ENCODE peak calls at places on chromosome 6, in five cellular contexts. One of them, this sample, is unnamed.

GRCh38 chr6:91573826-91574416 is 987.0 kb upstream of the MAP3K7 start:
- DNase-seq in posterior vena cava: no peak
- DNase-seq in activated B cell treated with CpG ODN at 0.5 μM for 24 hours: no peak
- DNase-seq in skeletal muscle cell: no peak
- DNase-seq in GM10248: no peak
- DNase-seq in this sample: no peak

GRCh38 chr6:113856571-113857564 is at the start of gene MARCKS:
- DNase-seq in posterior vena cava: peak; percentile 93
- DNase-seq in GM10248: peak; percentile 85
- DNase-seq in activated B cell treated with CpG ODN at 0.5 μM for 24 hours: peak; percentile 72
- DNase-seq in skeletal muscle cell: peak; percentile 83
- DNase-seq in this sample: no peak

GRCh38 chr6:137873273-137873762 is 6.3 kb downstream of the TNFAIP3 start:
- DNase-seq in posterior vena cava: no peak
- DNase-seq in skeletal muscle cell: peak; percentile 94
- DNase-seq in GM10248: peak; percentile 54
- DNase-seq in activated B cell treated with CpG ODN at 0.5 μM for 24 hours: peak; percentile 50
- DNase-seq in this sample: no peak

GRCh38 chr6:3068329-3069223 is at the start of gene RIPK1:
- DNase-seq in skeletal muscle cell: peak; percentile 51
- DNase-seq in posterior vena cava: peak; percentile 98
- DNase-seq in GM10248: peak; percentile 97
- DNase-seq in activated B cell treated with CpG ODN at 0.5 μM for 24 hours: peak; percentile 98
- DNase-seq in this sample: peak; percentile 97

GRCh38 chr6:134173936-134174789 is 121.7 kb upstream of the SLC2A12 start:
- DNase-seq in activated B cell treated with CpG ODN at 0.5 μM for 24 hours: peak; percentile 67
- DNase-seq in GM10248: peak; percentile 59
- DNase-seq in skeletal muscle cell: no peak
- DNase-seq in posterior vena cava: peak; percentile 94
- DNase-seq in this sample: no peak

GRCh38 chr6:46014511-46015118 is 1.0 kb downstream of the CLIC5 start:
- DNase-seq in posterior vena cava: no peak
- DNase-seq in activated B cell treated with CpG ODN at 0.5 μM for 24 hours: no peak
- DNase-seq in skeletal muscle cell: no peak
- DNase-seq in GM10248: no peak
- DNase-seq in this sample: no peak

GRCh38 chr6:2713473-2714358 is 37.0 kb downstream of the MYLK4 start:
- DNase-seq in activated B cell treated with CpG ODN at 0.5 μM for 24 hours: no peak
- DNase-seq in GM10248: no peak
- DNase-seq in skeletal muscle cell: peak; percentile 49
- DNase-seq in posterior vena cava: no peak
- DNase-seq in this sample: no peak

GRCh38 chr6:134299236-134299635 is 18.7 kb downstream of the SGK1 start:
- DNase-seq in activated B cell treated with CpG ODN at 0.5 μM for 24 hours: no peak
- DNase-seq in GM10248: no peak
- DNase-seq in posterior vena cava: no peak
- DNase-seq in skeletal muscle cell: peak; percentile 30
- DNase-seq in this sample: no peak

GRCh38 chr6:170048615-170049256 is 242.1 kb downstream of the DLL1 start:
- DNase-seq in activated B cell treated with CpG ODN at 0.5 μM for 24 hours: no peak
- DNase-seq in skeletal muscle cell: no peak
- DNase-seq in posterior vena cava: peak; percentile 88
- DNase-seq in GM10248: no peak
- DNase-seq in this sample: peak; percentile 59

GRCh38 chr6:117908246-117909107 is 1.4 kb downstream of the SLC35F1 start:
- DNase-seq in posterior vena cava: no peak
- DNase-seq in skeletal muscle cell: no peak
- DNase-seq in GM10248: no peak
- DNase-seq in activated B cell treated with CpG ODN at 0.5 μM for 24 hours: no peak
- DNase-seq in this sample: no peak

GRCh38 chr6:151081658-151082057 is 158.1 kb upstream of the AKAP12 start:
- DNase-seq in posterior vena cava: no peak
- DNase-seq in GM10248: no peak
- DNase-seq in activated B cell treated with CpG ODN at 0.5 μM for 24 hours: no peak
- DNase-seq in skeletal muscle cell: no peak
- DNase-seq in this sample: no peak

GRCh38 chr6:2204272-2204671 is 41.1 kb downstream of the GMDS start:
- DNase-seq in GM10248: no peak
- DNase-seq in posterior vena cava: no peak
- DNase-seq in activated B cell treated with CpG ODN at 0.5 μM for 24 hours: no peak
- DNase-seq in skeletal muscle cell: no peak
- DNase-seq in this sample: no peak

GRCh38 chr6:37022135-37022863 is 16.8 kb downstream of the FGD2 start:
- DNase-seq in GM10248: no peak
- DNase-seq in skeletal muscle cell: no peak
- DNase-seq in posterior vena cava: no peak
- DNase-seq in activated B cell treated with CpG ODN at 0.5 μM for 24 hours: no peak
- DNase-seq in this sample: no peak

GRCh38 chr6:170143401-170144150 is 147.3 kb downstream of the DLL1 start:
- DNase-seq in activated B cell treated with CpG ODN at 0.5 μM for 24 hours: no peak
- DNase-seq in posterior vena cava: peak; percentile 58
- DNase-seq in skeletal muscle cell: no peak
- DNase-seq in GM10248: no peak
- DNase-seq in this sample: no peak

GRCh38 chr6:166360243-166361079 is 18.1 kb upstream of the SFT2D1 start:
- DNase-seq in posterior vena cava: no peak
- DNase-seq in activated B cell treated with CpG ODN at 0.5 μM for 24 hours: no peak
- DNase-seq in GM10248: no peak
- DNase-seq in skeletal muscle cell: peak; percentile 36
- DNase-seq in this sample: no peak

GRCh38 chr6:149166324-149166723 is 151.2 kb upstream of the TAB2 start:
- DNase-seq in GM10248: no peak
- DNase-seq in posterior vena cava: no peak
- DNase-seq in activated B cell treated with CpG ODN at 0.5 μM for 24 hours: no peak
- DNase-seq in skeletal muscle cell: no peak
- DNase-seq in this sample: no peak

GRCh38 chr6:24900917-24901697 is 34.7 kb downstream of the RIPOR2 start:
- DNase-seq in activated B cell treated with CpG ODN at 0.5 μM for 24 hours: no peak
- DNase-seq in GM10248: no peak
- DNase-seq in posterior vena cava: no peak
- DNase-seq in skeletal muscle cell: no peak
- DNase-seq in this sample: no peak

GRCh38 chr6:26187981-26188635 is 100.9 kb downstream of the HFE start:
- DNase-seq in activated B cell treated with CpG ODN at 0.5 μM for 24 hours: no peak
- DNase-seq in skeletal muscle cell: no peak
- DNase-seq in GM10248: no peak
- DNase-seq in posterior vena cava: peak; percentile 86
- DNase-seq in this sample: no peak

GRCh38 chr6:151647871-151648639 is 154.2 kb downstream of the CCDC170 start:
- DNase-seq in posterior vena cava: no peak
- DNase-seq in activated B cell treated with CpG ODN at 0.5 μM for 24 hours: no peak
- DNase-seq in GM10248: no peak
- DNase-seq in skeletal muscle cell: no peak
- DNase-seq in this sample: no peak

This sample was measured in chondrocyte.